ENCODE peak calls at places on chromosomes 4 and X, in eight cellular contexts. One of them, this sample, is unnamed.

GRCh38 chr4:93658443-93658842 is 170.1 kb upstream of the ATOH1 start:
- DNase-seq in cardiac muscle cell: no peak
- DNase-seq in foreskin fibroblast: no peak
- DNase-seq in WERI-Rb-1: no peak
- DNase-seq in right lobe of liver: no peak
- DNase-seq in lower lobe of right lung: no peak
- DNase-seq in tibial nerve: no peak
- DNase-seq in stomach: no peak
- DNase-seq in this sample: no peak

GRCh38 chrX:115339441-115340025 is 50.0 kb downstream of the LUZP4 start:
- DNase-seq in cardiac muscle cell: peak
- DNase-seq in foreskin fibroblast: no peak
- DNase-seq in WERI-Rb-1: no peak
- DNase-seq in right lobe of liver: no peak
- DNase-seq in lower lobe of right lung: no peak
- DNase-seq in tibial nerve: no peak
- DNase-seq in stomach: no peak
- DNase-seq in this sample: no peak

GRCh38 chr4:142901166-142901662 is 55.1 kb upstream of the INPP4B start:
- DNase-seq in cardiac muscle cell: peak
- DNase-seq in foreskin fibroblast: no peak
- DNase-seq in WERI-Rb-1: no peak
- DNase-seq in right lobe of liver: no peak
- DNase-seq in lower lobe of right lung: no peak
- DNase-seq in tibial nerve: no peak
- DNase-seq in stomach: no peak
- DNase-seq in this sample: peak

GRCh38 chr4:88177981-88178632 is 19.7 kb upstream of the ABCG2 start:
- DNase-seq in cardiac muscle cell: peak
- DNase-seq in foreskin fibroblast: peak
- DNase-seq in WERI-Rb-1: no peak
- DNase-seq in right lobe of liver: no peak
- DNase-seq in lower lobe of right lung: peak
- DNase-seq in tibial nerve: no peak
- DNase-seq in stomach: no peak
- DNase-seq in this sample: peak

GRCh38 chrX:113929004-113929403 is 654.9 kb upstream of the HTR2C start:
- DNase-seq in cardiac muscle cell: peak
- DNase-seq in foreskin fibroblast: no peak
- DNase-seq in WERI-Rb-1: peak
- DNase-seq in right lobe of liver: no peak
- DNase-seq in lower lobe of right lung: no peak
- DNase-seq in tibial nerve: no peak
- DNase-seq in stomach: peak
- DNase-seq in this sample: no peak

GRCh38 chr4:140691369-140691768 is 64.8 kb downstream of the TBC1D9 start:
- DNase-seq in cardiac muscle cell: peak
- DNase-seq in foreskin fibroblast: peak
- DNase-seq in WERI-Rb-1: no peak
- DNase-seq in right lobe of liver: no peak
- DNase-seq in lower lobe of right lung: no peak
- DNase-seq in tibial nerve: no peak
- DNase-seq in stomach: no peak
- DNase-seq in this sample: no peak

GRCh38 chrX:154019633-154020499 is at the start of gene IRAK1:
- DNase-seq in cardiac muscle cell: peak
- DNase-seq in foreskin fibroblast: peak
- DNase-seq in WERI-Rb-1: peak
- DNase-seq in right lobe of liver: peak
- DNase-seq in lower lobe of right lung: peak
- DNase-seq in tibial nerve: peak
- DNase-seq in stomach: peak
- DNase-seq in this sample: no peak

GRCh38 chrX:27575565-27575964 is 14.6 kb upstream of the DCAF8L2 start:
- DNase-seq in cardiac muscle cell: peak
- DNase-seq in foreskin fibroblast: no peak
- DNase-seq in WERI-Rb-1: no peak
- DNase-seq in right lobe of liver: no peak
- DNase-seq in lower lobe of right lung: no peak
- DNase-seq in tibial nerve: no peak
- DNase-seq in stomach: no peak
- DNase-seq in this sample: no peak

GRCh38 chr4:25209702-25210101 is 24.1 kb upstream of the PI4K2B start:
- DNase-seq in cardiac muscle cell: no peak
- DNase-seq in foreskin fibroblast: no peak
- DNase-seq in WERI-Rb-1: no peak
- DNase-seq in right lobe of liver: no peak
- DNase-seq in lower lobe of right lung: no peak
- DNase-seq in tibial nerve: no peak
- DNase-seq in stomach: no peak
- DNase-seq in this sample: no peak

GRCh38 chr4:176549161-176549865 is 229.5 kb downstream of the SPCS3 start:
- DNase-seq in cardiac muscle cell: peak
- DNase-seq in foreskin fibroblast: peak
- DNase-seq in WERI-Rb-1: peak
- DNase-seq in right lobe of liver: no peak
- DNase-seq in lower lobe of right lung: no peak
- DNase-seq in tibial nerve: no peak
- DNase-seq in stomach: no peak
- DNase-seq in this sample: no peak

GRCh38 chrX:150565551-150565950 is 2.9 kb upstream of the MTM1 start:
- DNase-seq in cardiac muscle cell: no peak
- DNase-seq in foreskin fibroblast: no peak
- DNase-seq in WERI-Rb-1: no peak
- DNase-seq in right lobe of liver: no peak
- DNase-seq in lower lobe of right lung: no peak
- DNase-seq in tibial nerve: no peak
- DNase-seq in stomach: no peak
- DNase-seq in this sample: no peak

GRCh38 chr4:17316566-17316965 is 195.3 kb downstream of the QDPR start:
- DNase-seq in cardiac muscle cell: no peak
- DNase-seq in foreskin fibroblast: peak
- DNase-seq in WERI-Rb-1: no peak
- DNase-seq in right lobe of liver: no peak
- DNase-seq in lower lobe of right lung: no peak
- DNase-seq in tibial nerve: no peak
- DNase-seq in stomach: no peak
- DNase-seq in this sample: no peak

GRCh38 chrX:9807355-9808182 is 21.3 kb downstream of the SHROOM2 start:
- DNase-seq in cardiac muscle cell: no peak
- DNase-seq in foreskin fibroblast: no peak
- DNase-seq in WERI-Rb-1: no peak
- DNase-seq in right lobe of liver: peak
- DNase-seq in lower lobe of right lung: no peak
- DNase-seq in tibial nerve: no peak
- DNase-seq in stomach: peak
- DNase-seq in this sample: no peak

GRCh38 chrX:103586314-103586646 is 965 bp downstream of the TCEAL4 start:
- DNase-seq in cardiac muscle cell: peak
- DNase-seq in foreskin fibroblast: no peak
- DNase-seq in WERI-Rb-1: no peak
- DNase-seq in right lobe of liver: no peak
- DNase-seq in lower lobe of right lung: peak
- DNase-seq in tibial nerve: no peak
- DNase-seq in stomach: peak
- DNase-seq in this sample: no peak

GRCh38 chrX:103585421-103586313 is at the start of gene TCEAL4:
- DNase-seq in cardiac muscle cell: peak
- DNase-seq in foreskin fibroblast: no peak
- DNase-seq in WERI-Rb-1: peak
- DNase-seq in right lobe of liver: peak
- DNase-seq in lower lobe of right lung: peak
- DNase-seq in tibial nerve: peak
- DNase-seq in stomach: peak
- DNase-seq in this sample: no peak

GRCh38 chrX:103584606-103585005 is 709 bp upstream of the TCEAL4 start:
- DNase-seq in cardiac muscle cell: peak
- DNase-seq in foreskin fibroblast: no peak
- DNase-seq in WERI-Rb-1: no peak
- DNase-seq in right lobe of liver: no peak
- DNase-seq in lower lobe of right lung: no peak
- DNase-seq in tibial nerve: no peak
- DNase-seq in stomach: no peak
- DNase-seq in this sample: no peak

DNA sequence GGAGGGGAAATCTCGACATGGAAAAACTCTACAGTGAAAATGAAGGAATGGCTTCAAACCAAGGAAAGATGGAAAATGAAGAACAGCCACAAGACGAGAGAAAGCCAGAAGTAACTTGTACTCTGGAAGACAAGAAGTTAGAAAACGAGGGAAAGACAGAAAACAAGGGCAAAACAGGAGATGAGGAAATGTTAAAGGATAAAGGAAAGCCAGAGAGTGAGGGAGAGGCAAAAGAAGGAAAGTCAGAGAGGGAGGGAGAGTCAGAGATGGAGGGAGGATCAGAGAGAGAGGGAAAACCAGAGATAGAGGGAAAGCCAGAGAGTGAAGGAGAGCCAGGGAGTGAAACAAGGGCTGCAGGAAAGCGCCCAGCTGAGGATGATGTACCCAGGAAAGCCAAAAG is 1.3 kb downstream of the TCEAL4 start:
- DNase-seq in cardiac muscle cell: no peak
- DNase-seq in foreskin fibroblast: no peak
- DNase-seq in WERI-Rb-1: no peak
- DNase-seq in right lobe of liver: no peak
- DNase-seq in lower lobe of right lung: no peak
- DNase-seq in tibial nerve: no peak
- DNase-seq in stomach: no peak
- DNase-seq in this sample: no peak
- H3K4me3 ChIP-seq in cardiac muscle cell: no peak
- H3K4me3 ChIP-seq in foreskin fibroblast: peak
- H3K4me3 ChIP-seq in WERI-Rb-1: no peak
- H3K4me3 ChIP-seq in right lobe of liver: no peak
- H3K4me3 ChIP-seq in lower lobe of right lung: peak
- H3K4me3 ChIP-seq in tibial nerve: peak
- H3K4me3 ChIP-seq in stomach: peak
- H3K4me3 ChIP-seq in this sample: peak

GRCh38 chr4:38533024-38533556 is 130.9 kb upstream of the KLF3 start:
- DNase-seq in cardiac muscle cell: no peak
- DNase-seq in foreskin fibroblast: no peak
- DNase-seq in WERI-Rb-1: no peak
- DNase-seq in right lobe of liver: no peak
- DNase-seq in lower lobe of right lung: no peak
- DNase-seq in tibial nerve: no peak
- DNase-seq in stomach: no peak
- DNase-seq in this sample: no peak
- TF ChIP-seq CTCF in cardiac muscle cell: no peak
- TF ChIP-seq CTCF in foreskin fibroblast: no peak
- TF ChIP-seq CTCF in WERI-Rb-1: no peak
- TF ChIP-seq CTCF in right lobe of liver: no peak
- TF ChIP-seq CTCF in lower lobe of right lung: no peak
- TF ChIP-seq CTCF in tibial nerve: no peak
- TF ChIP-seq CTCF in stomach: no peak
- TF ChIP-seq CTCF in this sample: no peak

GRCh38 chr4:51867689-51868448 is 24.9 kb downstream of the DCUN1D4 start:
- DNase-seq in cardiac muscle cell: no peak
- DNase-seq in foreskin fibroblast: no peak
- DNase-seq in WERI-Rb-1: no peak
- DNase-seq in right lobe of liver: no peak
- DNase-seq in lower lobe of right lung: no peak
- DNase-seq in tibial nerve: no peak
- DNase-seq in stomach: no peak
- DNase-seq in this sample: no peak

GRCh38 chr4:51865717-51866116 is 22.8 kb downstream of the DCUN1D4 start:
- DNase-seq in cardiac muscle cell: no peak
- DNase-seq in foreskin fibroblast: no peak
- DNase-seq in WERI-Rb-1: no peak
- DNase-seq in right lobe of liver: no peak
- DNase-seq in lower lobe of right lung: no peak
- DNase-seq in tibial nerve: no peak
- DNase-seq in stomach: no peak
- DNase-seq in this sample: no peak

GRCh38 chr4:51870441-51871188 is 27.7 kb downstream of the DCUN1D4 start:
- DNase-seq in cardiac muscle cell: no peak
- DNase-seq in foreskin fibroblast: no peak
- DNase-seq in WERI-Rb-1: no peak
- DNase-seq in right lobe of liver: no peak
- DNase-seq in lower lobe of right lung: no peak
- DNase-seq in tibial nerve: no peak
- DNase-seq in stomach: no peak
- DNase-seq in this sample: no peak

GRCh38 chr4:51868449-51868847 is 25.5 kb downstream of the DCUN1D4 start:
- DNase-seq in cardiac muscle cell: no peak
- DNase-seq in foreskin fibroblast: peak
- DNase-seq in WERI-Rb-1: no peak
- DNase-seq in right lobe of liver: no peak
- DNase-seq in lower lobe of right lung: no peak
- DNase-seq in tibial nerve: no peak
- DNase-seq in stomach: no peak
- DNase-seq in this sample: no peak

DNA sequence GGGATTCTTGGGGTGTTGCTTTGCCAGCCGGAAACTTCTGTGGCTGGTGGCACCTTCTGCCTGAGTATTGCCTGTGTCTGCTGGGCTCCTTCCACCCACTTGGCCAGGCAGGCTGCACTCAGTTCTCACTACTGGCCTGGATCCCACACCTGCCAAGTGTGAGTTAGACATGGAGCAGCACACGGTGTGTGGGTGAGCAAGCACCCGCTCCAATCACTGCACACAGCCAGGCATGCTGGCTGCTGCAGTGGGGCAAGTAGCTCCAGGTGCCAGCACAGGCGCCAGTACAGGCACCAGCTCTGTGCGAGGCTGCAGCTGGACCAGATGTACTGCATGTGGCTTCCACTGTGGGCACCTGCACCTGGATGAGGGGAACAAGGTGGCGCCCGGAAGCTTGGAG is 23.9 kb downstream of the DCUN1D4 start:
- DNase-seq in cardiac muscle cell: no peak
- DNase-seq in foreskin fibroblast: no peak
- DNase-seq in WERI-Rb-1: no peak
- DNase-seq in right lobe of liver: no peak
- DNase-seq in lower lobe of right lung: no peak
- DNase-seq in tibial nerve: no peak
- DNase-seq in stomach: no peak
- DNase-seq in this sample: no peak
- H3K4me3 ChIP-seq in cardiac muscle cell: no peak
- H3K4me3 ChIP-seq in foreskin fibroblast: no peak
- H3K4me3 ChIP-seq in WERI-Rb-1: no peak
- H3K4me3 ChIP-seq in right lobe of liver: no peak
- H3K4me3 ChIP-seq in lower lobe of right lung: no peak
- H3K4me3 ChIP-seq in tibial nerve: no peak
- H3K4me3 ChIP-seq in stomach: no peak
- H3K4me3 ChIP-seq in this sample: no peak

DNA sequence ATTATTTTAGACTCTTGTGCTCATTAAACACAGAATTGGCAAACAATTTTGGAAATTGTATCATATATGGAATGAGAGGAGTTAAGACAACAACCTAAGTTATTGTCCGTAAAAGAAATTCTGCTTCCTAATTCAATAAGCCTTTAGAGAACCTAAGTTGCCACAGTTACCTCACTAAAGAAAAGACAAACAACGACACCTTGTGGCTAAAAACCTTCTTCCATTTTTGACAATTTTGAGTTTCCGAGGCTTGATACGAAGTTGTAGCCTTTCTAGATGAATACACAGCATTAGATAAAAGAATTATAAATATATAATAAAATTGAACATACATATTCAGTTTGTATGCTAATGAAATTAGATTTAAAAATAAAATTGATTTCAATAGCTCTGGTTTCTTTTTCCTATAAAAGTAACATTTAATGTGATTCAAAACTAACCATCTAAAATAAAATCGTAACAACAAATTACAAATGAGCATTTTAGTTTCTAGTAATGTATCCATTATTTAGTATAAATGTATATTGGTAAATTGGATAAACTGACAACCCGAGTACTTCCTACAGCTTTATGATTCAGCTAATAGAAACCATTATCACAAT is 275.1 kb downstream of the GPM6A start:
- DNase-seq in cardiac muscle cell: peak
- DNase-seq in foreskin fibroblast: peak
- DNase-seq in WERI-Rb-1: no peak
- DNase-seq in right lobe of liver: no peak
- DNase-seq in lower lobe of right lung: no peak
- DNase-seq in tibial nerve: no peak
- DNase-seq in stomach: no peak
- DNase-seq in this sample: peak
- TF ChIP-seq CTCF in cardiac muscle cell: peak
- TF ChIP-seq CTCF in foreskin fibroblast: no peak
- TF ChIP-seq CTCF in WERI-Rb-1: peak
- TF ChIP-seq CTCF in right lobe of liver: peak
- TF ChIP-seq CTCF in lower lobe of right lung: peak
- TF ChIP-seq CTCF in tibial nerve: no peak
- TF ChIP-seq CTCF in stomach: peak
- TF ChIP-seq CTCF in this sample: peak